ENCODE peak calls at places on chromosomes 7 and 10, in nine cellular contexts. One of them, this sample, is unnamed.

GRCh38 chr7:112411186-112411795 is 39.0 kb upstream of the IFRD1 start:
- DNase-seq in progenitor cell of endocrine pancreas: no peak
- DNase-seq in MM.1S: peak
- DNase-seq in occipital lobe: no peak
- DNase-seq in myocyte: peak
- DNase-seq in stimulated activated CD8-positive, alpha-beta memory T cell treated with anti-CD3 and anti-CD28 coated beads, Interleukin-7, amount 100 ng/mL, for 24 hours: no peak
- DNase-seq in activated T-cell treated with anti-CD3 and anti-CD28 coated beads, Interleukin-2, amount 50 U/mL, for 48 hours: no peak
- DNase-seq in NCI-H1694: peak
- DNase-seq in RPMI8226: peak
- DNase-seq in this sample: no peak

GRCh38 chr7:1710936-1711335 is 40.9 kb downstream of the ELFN1 start:
- DNase-seq in NCI-H1694: no peak
- DNase-seq in myocyte: no peak
- DNase-seq in progenitor cell of endocrine pancreas: no peak
- DNase-seq in activated T-cell treated with anti-CD3 and anti-CD28 coated beads, Interleukin-2, amount 50 U/mL, for 48 hours: no peak
- DNase-seq in MM.1S: no peak
- DNase-seq in stimulated activated CD8-positive, alpha-beta memory T cell treated with anti-CD3 and anti-CD28 coated beads, Interleukin-7, amount 100 ng/mL, for 24 hours: no peak
- DNase-seq in RPMI8226: no peak
- DNase-seq in occipital lobe: no peak
- DNase-seq in this sample: no peak

GRCh38 chr7:121329460-121330052 is 756 bp downstream of the WNT16 start:
- DNase-seq in MM.1S: peak
- DNase-seq in stimulated activated CD8-positive, alpha-beta memory T cell treated with anti-CD3 and anti-CD28 coated beads, Interleukin-7, amount 100 ng/mL, for 24 hours: no peak
- DNase-seq in activated T-cell treated with anti-CD3 and anti-CD28 coated beads, Interleukin-2, amount 50 U/mL, for 48 hours: peak
- DNase-seq in NCI-H1694: no peak
- DNase-seq in myocyte: no peak
- DNase-seq in progenitor cell of endocrine pancreas: peak
- DNase-seq in RPMI8226: peak
- DNase-seq in occipital lobe: no peak
- DNase-seq in this sample: no peak

GRCh38 chr10:16545126-16545736 is 23.6 kb upstream of the C1QL3 start:
- DNase-seq in MM.1S: peak
- DNase-seq in stimulated activated CD8-positive, alpha-beta memory T cell treated with anti-CD3 and anti-CD28 coated beads, Interleukin-7, amount 100 ng/mL, for 24 hours: no peak
- DNase-seq in occipital lobe: no peak
- DNase-seq in progenitor cell of endocrine pancreas: no peak
- DNase-seq in myocyte: peak
- DNase-seq in RPMI8226: peak
- DNase-seq in NCI-H1694: peak
- DNase-seq in activated T-cell treated with anti-CD3 and anti-CD28 coated beads, Interleukin-2, amount 50 U/mL, for 48 hours: no peak
- DNase-seq in this sample: no peak

GRCh38 chr10:95588025-95588424 is 26.9 kb upstream of the SORBS1 start:
- DNase-seq in myocyte: no peak
- DNase-seq in stimulated activated CD8-positive, alpha-beta memory T cell treated with anti-CD3 and anti-CD28 coated beads, Interleukin-7, amount 100 ng/mL, for 24 hours: no peak
- DNase-seq in MM.1S: no peak
- DNase-seq in RPMI8226: no peak
- DNase-seq in progenitor cell of endocrine pancreas: no peak
- DNase-seq in NCI-H1694: no peak
- DNase-seq in occipital lobe: no peak
- DNase-seq in activated T-cell treated with anti-CD3 and anti-CD28 coated beads, Interleukin-2, amount 50 U/mL, for 48 hours: no peak
- DNase-seq in this sample: no peak

GRCh38 chr10:32055478-32056135 is 618 bp downstream of the KIF5B start:
- DNase-seq in RPMI8226: peak
- DNase-seq in progenitor cell of endocrine pancreas: peak
- DNase-seq in stimulated activated CD8-positive, alpha-beta memory T cell treated with anti-CD3 and anti-CD28 coated beads, Interleukin-7, amount 100 ng/mL, for 24 hours: peak
- DNase-seq in NCI-H1694: peak
- DNase-seq in MM.1S: peak
- DNase-seq in activated T-cell treated with anti-CD3 and anti-CD28 coated beads, Interleukin-2, amount 50 U/mL, for 48 hours: peak
- DNase-seq in occipital lobe: peak
- DNase-seq in myocyte: peak
- DNase-seq in this sample: peak

GRCh38 chr10:75405201-75406143 is 3.9 kb upstream of the ZNF503 start:
- DNase-seq in RPMI8226: no peak
- DNase-seq in myocyte: no peak
- DNase-seq in occipital lobe: no peak
- DNase-seq in stimulated activated CD8-positive, alpha-beta memory T cell treated with anti-CD3 and anti-CD28 coated beads, Interleukin-7, amount 100 ng/mL, for 24 hours: no peak
- DNase-seq in activated T-cell treated with anti-CD3 and anti-CD28 coated beads, Interleukin-2, amount 50 U/mL, for 48 hours: no peak
- DNase-seq in NCI-H1694: no peak
- DNase-seq in progenitor cell of endocrine pancreas: peak
- DNase-seq in MM.1S: no peak
- DNase-seq in this sample: no peak

GRCh38 chr10:102412293-102412692 is 6.3 kb downstream of the PSD start:
- DNase-seq in activated T-cell treated with anti-CD3 and anti-CD28 coated beads, Interleukin-2, amount 50 U/mL, for 48 hours: no peak
- DNase-seq in occipital lobe: no peak
- DNase-seq in MM.1S: no peak
- DNase-seq in RPMI8226: no peak
- DNase-seq in myocyte: no peak
- DNase-seq in NCI-H1694: no peak
- DNase-seq in stimulated activated CD8-positive, alpha-beta memory T cell treated with anti-CD3 and anti-CD28 coated beads, Interleukin-7, amount 100 ng/mL, for 24 hours: no peak
- DNase-seq in progenitor cell of endocrine pancreas: no peak
- DNase-seq in this sample: no peak

GRCh38 chr7:89623018-89623672 is 531.1 kb upstream of the STEAP1 start:
- DNase-seq in NCI-H1694: peak
- DNase-seq in progenitor cell of endocrine pancreas: no peak
- DNase-seq in stimulated activated CD8-positive, alpha-beta memory T cell treated with anti-CD3 and anti-CD28 coated beads, Interleukin-7, amount 100 ng/mL, for 24 hours: no peak
- DNase-seq in MM.1S: peak
- DNase-seq in RPMI8226: peak
- DNase-seq in occipital lobe: no peak
- DNase-seq in activated T-cell treated with anti-CD3 and anti-CD28 coated beads, Interleukin-2, amount 50 U/mL, for 48 hours: no peak
- DNase-seq in myocyte: peak
- DNase-seq in this sample: peak

GRCh38 chr7:517848-518629 is 1.6 kb downstream of the PDGFA start:
- DNase-seq in NCI-H1694: no peak
- DNase-seq in MM.1S: no peak
- DNase-seq in myocyte: peak
- DNase-seq in occipital lobe: peak
- DNase-seq in progenitor cell of endocrine pancreas: no peak
- DNase-seq in activated T-cell treated with anti-CD3 and anti-CD28 coated beads, Interleukin-2, amount 50 U/mL, for 48 hours: peak
- DNase-seq in stimulated activated CD8-positive, alpha-beta memory T cell treated with anti-CD3 and anti-CD28 coated beads, Interleukin-7, amount 100 ng/mL, for 24 hours: no peak
- DNase-seq in RPMI8226: peak
- DNase-seq in this sample: no peak

GRCh38 chr10:84946984-84947383 is 618.6 kb downstream of the CCSER2 start:
- DNase-seq in myocyte: no peak
- DNase-seq in activated T-cell treated with anti-CD3 and anti-CD28 coated beads, Interleukin-2, amount 50 U/mL, for 48 hours: no peak
- DNase-seq in progenitor cell of endocrine pancreas: no peak
- DNase-seq in occipital lobe: no peak
- DNase-seq in RPMI8226: no peak
- DNase-seq in MM.1S: no peak
- DNase-seq in NCI-H1694: peak
- DNase-seq in stimulated activated CD8-positive, alpha-beta memory T cell treated with anti-CD3 and anti-CD28 coated beads, Interleukin-7, amount 100 ng/mL, for 24 hours: no peak
- DNase-seq in this sample: no peak

This sample was measured in CMK.